ENCODE peak calls at places on chromosomes 16 and 17, in seven cellular contexts. K is mammary epithelial cell, H is fibroblast of lung, C is PC-9, M is left ventricle myocardium inferior, Z is A673, I is heart right ventricle. G is an unnamed sample. For H3K4me1, the result is how much of the 10 kb centered on the place peaks cover.

GRCh38 chr17:61167050-61167449 is 232.6 kb upstream of the TBX2 start:
- DNase-seq in M (no peak), H (no peak), Z (no peak), I (no peak), C (no peak), K (no peak), G (no peak)

GRCh38 chr16:11440657-11441012 is 95.4 kb downstream of the RMI2 start:
- DNase-seq in Z (no peak), K (no peak), C (no peak), H (no peak), I (no peak), M (no peak), G (no peak)

GRCh38 chr16:85357323-85357722 is 245.1 kb upstream of the CIBAR2 start:
- DNase-seq in K (no peak), C (no peak), I (no peak), H (no peak), Z (no peak), M (no peak), G (no peak)

GRCh38 chr17:63446981-63447687 is 1.0 kb upstream of the CYB561 start:
- DNase-seq in I (peak), C (peak), K (no peak), Z (no peak), H (no peak), M (no peak), G (no peak)

GRCh38 chr17:79033741-79034501 is 10.0 kb downstream of the C1QTNF1 start:
- DNase-seq in H (no peak), K (peak), C (no peak), M (peak), I (peak), Z (no peak), G (peak)

GRCh38 chr16:5451641-5452040 is 354.0 kb upstream of the EEF2KMT start:
- DNase-seq in Z (no peak), M (no peak), K (no peak), H (no peak), C (no peak), I (no peak), G (no peak)

GRCh38 chr16:51473091-51473490 is 322.0 kb upstream of the SALL1 start:
- DNase-seq in H (no peak), I (no peak), M (no peak), Z (no peak), K (no peak), C (no peak), G (no peak)

GRCh38 chr16:52549011-52549692 is 2.2 kb upstream of the TOX3 start:
- DNase-seq in C (no peak), I (no peak), M (no peak), Z (peak), K (no peak), H (no peak), G (no peak)

GRCh38 chr17:82884341-82884871 is 44.6 kb upstream of the ZNF750 start:
- DNase-seq in M (no peak), Z (no peak), I (peak), K (no peak), H (no peak), C (no peak), G (no peak)
- H3K4me1 ChIP-seq in M (half or more), Z (under half), I (under half), K (under half), H (under half), C (under half), G (under half)

GRCh38 chr17:55817273-55817709 is 66.4 kb downstream of the PCTP start:
- DNase-seq in I (no peak), H (no peak), Z (no peak), K (no peak), C (no peak), M (no peak), G (no peak)
- H3K27ac ChIP-seq in I (no peak), H (no peak), Z (no peak), K (no peak), C (no peak), M (no peak), G (no peak)

DNA sequence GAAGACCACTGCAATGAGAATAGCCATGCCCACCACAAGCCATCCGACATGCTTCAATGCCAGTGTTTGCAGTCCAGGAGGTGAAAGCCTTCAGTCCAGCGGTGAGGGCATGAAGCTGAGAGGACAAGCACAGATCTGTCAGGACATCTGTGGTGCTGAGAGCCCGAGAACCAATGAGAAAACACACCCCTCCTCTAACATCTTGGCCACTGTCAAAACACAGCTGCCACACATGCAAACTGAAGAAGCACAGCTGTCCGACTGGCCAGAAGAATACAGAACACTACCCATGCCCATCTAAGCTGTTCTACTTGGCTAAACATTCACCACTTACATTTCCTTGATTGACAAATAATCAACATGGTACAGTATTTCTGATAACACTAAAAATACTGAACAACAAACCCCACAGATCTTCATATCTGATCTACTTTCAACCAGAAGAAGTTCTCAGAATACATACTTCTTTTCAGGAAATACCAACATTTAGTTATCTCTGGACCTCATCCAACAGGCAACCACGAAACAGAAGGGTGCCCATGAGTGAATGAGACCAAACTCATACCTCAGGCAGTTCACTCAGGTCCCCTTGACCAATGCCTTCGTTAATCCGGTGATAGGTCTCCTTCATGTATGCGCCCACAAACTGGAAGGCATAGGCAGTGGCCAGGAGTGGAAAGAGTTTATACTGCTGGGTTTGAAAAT is 10.2 kb upstream of the FBF1 start:
- DNase-seq in I (no peak), Z (no peak), H (peak), C (no peak), M (no peak), K (no peak), G (peak)
- H3K4me1 ChIP-seq in I (under half), Z (under half), H (under half), C (under half), M (under half), K (under half), G (under half)

GRCh38 chr17:40176409-40177110 is 710 bp upstream of the RAPGEFL1 start:
- DNase-seq in M (no peak), Z (no peak), K (peak), H (no peak), I (no peak), C (no peak), G (no peak)
- H3K27ac ChIP-seq in M (no peak), Z (no peak), K (peak), H (no peak), I (no peak), C (no peak), G (no peak)

GRCh38 chr16:58026705-58027340 is 1.3 kb downstream of the MMP15 start:
- DNase-seq in M (peak), C (no peak), I (no peak), H (no peak), K (no peak), Z (peak), G (no peak)
- H3K4me1 ChIP-seq in M (half or more), C (under half), I (half or more), H (under half), K (under half), Z (under half), G (under half)

DNA sequence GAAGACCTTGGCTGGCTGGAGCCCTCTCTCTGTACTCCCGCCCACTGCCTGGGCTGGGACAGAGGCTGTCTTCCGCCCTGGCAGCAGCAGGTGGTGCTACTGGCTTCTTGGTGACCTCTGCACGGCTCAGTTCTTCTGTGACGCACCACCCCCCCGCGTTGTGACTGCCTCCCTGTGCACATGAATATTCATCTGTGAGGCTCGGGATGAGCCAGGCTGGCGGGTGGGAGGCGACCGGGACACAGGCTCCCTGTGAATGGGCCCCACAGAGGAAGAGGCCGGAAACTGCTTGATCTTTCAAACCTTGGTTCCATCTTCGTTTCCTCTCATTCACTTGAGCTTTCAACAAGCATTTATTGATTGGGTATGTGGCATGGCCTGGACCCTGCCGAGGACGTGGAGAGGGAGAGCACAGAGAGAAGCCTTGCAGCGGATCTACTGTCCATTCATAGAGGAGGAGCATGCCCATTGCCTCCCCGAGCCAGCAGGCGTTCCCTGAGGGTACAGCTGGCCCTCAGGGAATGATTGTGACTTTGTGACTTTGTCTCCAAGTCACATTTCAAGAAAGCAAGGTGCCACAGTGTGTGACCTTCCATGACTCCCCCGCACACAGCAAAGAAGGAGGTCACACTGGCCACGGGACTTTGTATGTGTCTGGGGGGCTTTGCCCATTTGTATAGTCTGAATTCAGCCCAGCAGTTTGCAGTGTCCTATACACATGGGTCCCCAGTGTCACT is 45.0 kb downstream of the B9D1 start:
- DNase-seq in M (peak), Z (peak), K (no peak), C (peak), I (peak), H (peak), G (peak)
- H3K27ac ChIP-seq in M (peak), Z (peak), K (no peak), C (no peak), I (peak), H (no peak), G (peak)

DNA sequence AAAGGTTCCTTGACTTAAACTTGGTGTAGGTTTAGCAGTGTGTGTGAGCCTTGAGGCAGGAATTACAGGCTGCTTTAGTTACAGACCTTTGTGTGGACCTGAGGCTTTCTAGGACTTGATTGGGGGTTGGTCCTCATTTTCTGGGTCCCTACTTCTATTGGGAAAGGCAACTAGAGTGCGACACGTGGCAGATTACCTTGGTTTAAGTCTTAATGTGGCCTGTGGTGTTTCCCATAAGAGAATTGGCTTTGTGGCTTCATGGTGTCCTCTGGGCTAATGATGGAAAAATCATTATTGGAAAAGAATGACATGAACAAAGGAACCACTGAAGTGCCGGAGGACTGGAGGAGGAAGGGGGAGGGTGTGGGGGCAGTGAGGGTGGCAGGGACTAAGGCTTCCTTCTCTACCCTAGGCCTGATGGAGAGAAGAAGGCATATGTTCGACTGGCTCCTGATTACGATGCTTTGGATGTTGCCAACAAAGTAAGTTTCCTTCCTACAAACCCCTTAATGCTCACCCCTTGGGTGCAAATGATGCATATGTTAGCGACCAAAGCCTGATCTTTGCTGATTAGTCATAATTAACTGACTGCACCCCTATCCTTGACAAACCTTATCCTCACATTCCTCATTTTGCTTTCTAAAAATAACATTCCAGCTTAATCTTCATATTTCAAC is 2.7 kb downstream of the TLCD1 start:
- DNase-seq in Z (no peak), H (no peak), M (no peak), C (no peak), K (no peak), I (no peak), G (no peak)
- H3K4me1 ChIP-seq in Z (half or more), H (under half), M (half or more), C (under half), K (half or more), I (under half), G (under half)

DNA sequence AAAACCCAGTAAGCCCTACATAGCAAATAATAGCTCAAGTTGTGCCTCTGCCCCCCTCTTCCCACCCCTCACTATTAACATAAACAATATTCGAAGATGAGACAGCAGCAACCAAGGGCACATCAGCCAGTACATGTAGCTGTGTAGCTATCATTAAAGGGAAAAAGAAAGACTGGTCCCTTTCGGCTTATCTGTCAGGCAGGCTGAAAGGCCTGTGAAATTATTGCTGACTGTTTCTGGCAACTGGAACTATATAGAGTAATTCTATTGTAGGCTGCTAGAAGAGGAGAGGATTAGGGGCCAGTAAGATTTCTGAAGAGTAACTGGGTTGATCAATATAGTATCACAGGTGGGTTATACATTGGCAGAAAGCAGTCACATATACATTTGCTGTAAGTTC is 36.5 kb upstream of the RASL10B start:
- DNase-seq in C (no peak), H (no peak), Z (no peak), M (no peak), I (no peak), K (no peak), G (no peak)
- H3K27ac ChIP-seq in C (no peak), H (no peak), Z (no peak), M (peak), I (no peak), K (no peak), G (no peak)

DNA sequence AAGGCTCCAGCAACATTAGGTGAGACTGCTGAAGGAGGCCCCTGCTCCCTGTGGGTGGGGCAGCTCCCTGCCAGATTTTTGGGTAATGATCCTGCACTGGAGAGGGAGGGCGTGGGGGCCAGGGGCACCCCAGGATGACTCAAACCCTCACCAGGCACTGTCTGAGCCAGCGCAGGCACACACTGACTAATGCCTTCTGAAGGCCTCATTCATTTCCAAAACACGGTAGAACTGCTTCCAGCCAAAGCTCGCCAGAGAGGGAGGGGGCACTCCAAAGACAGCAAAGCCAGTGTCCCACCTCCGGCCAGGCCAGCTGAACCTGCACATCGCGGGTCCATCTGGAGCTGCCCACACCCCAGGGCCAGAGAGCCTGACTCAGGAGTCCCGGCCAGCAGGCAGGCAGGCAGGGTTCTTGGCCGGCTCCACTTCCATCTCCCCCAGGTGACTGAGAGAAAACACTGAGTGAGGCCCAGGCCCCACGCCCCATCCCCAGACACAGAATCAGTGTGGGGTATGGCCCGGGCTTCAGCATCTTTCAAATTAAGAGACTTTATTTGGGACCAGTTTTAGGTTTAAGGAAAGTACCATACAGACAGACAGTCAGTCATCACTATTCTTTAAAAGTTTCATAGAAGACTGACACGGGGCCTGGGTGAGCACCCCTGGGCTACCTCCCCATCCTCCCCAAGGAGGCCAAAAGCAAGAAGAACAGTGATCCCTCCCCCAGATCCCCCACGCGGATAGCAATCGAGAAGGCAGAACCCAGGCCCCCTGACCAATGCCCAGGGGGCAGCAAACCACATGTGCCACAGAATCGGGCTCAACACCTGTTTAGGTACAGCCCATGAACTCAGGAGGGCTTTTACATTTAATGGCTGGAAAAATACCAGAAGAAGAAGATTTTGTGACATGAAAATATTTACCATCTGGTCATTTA is 2.3 kb downstream of the PIEZO1 start:
- DNase-seq in M (no peak), C (peak), H (peak), I (no peak), Z (peak), K (peak), G (no peak)
- H3K4me1 ChIP-seq in M (half or more), C (under half), H (under half), I (under half), Z (half or more), K (under half), G (under half)